ENCODE peak calls at places on chromosomes 12 and 14, in nine cellular contexts. I, P, L, A, E, Y, W, K and C are unnamed samples.

GRCh38 chr12:117518594-117519270 is 157.3 kb upstream of the NOS1 start:
- DNase-seq in I (no peak), P (no peak), L (no peak), A (peak), E (no peak), Y (peak), W (no peak), K (no peak), C (peak)

GRCh38 chr12:41983394-41983793 is 161.3 kb downstream of the GXYLT1 start:
- DNase-seq in I (no peak), P (no peak), L (no peak), A (no peak), E (no peak), Y (no peak), W (no peak), K (peak), C (peak)

GRCh38 chr12:55132816-55133215 is 6.6 kb downstream of the OR9K2 start:
- DNase-seq in I (no peak), P (no peak), L (no peak), A (no peak), E (no peak), Y (no peak), W (no peak), K (no peak), C (no peak)

GRCh38 chr12:65668981-65669695 is 155.1 kb upstream of the HMGA2 start:
- DNase-seq in I (no peak), P (no peak), L (no peak), A (no peak), E (no peak), Y (no peak), W (peak), K (no peak), C (no peak)

GRCh38 chr12:26668847-26669246 is 164.1 kb downstream of the ITPR2 start:
- DNase-seq in I (no peak), P (no peak), L (no peak), A (no peak), E (no peak), Y (no peak), W (no peak), K (no peak), C (no peak)

GRCh38 chr12:106369624-106370346 is 12.2 kb downstream of the POLR3B start:
- DNase-seq in I (no peak), P (no peak), L (no peak), A (no peak), E (no peak), Y (no peak), W (peak), K (no peak), C (peak)

GRCh38 chr12:3655331-3655900 is 97.5 kb downstream of the CRACR2A start:
- DNase-seq in I (no peak), P (no peak), L (no peak), A (peak), E (no peak), Y (no peak), W (no peak), K (peak), C (peak)

GRCh38 chr12:6603095-6603567 is 4.0 kb downstream of the CHD4 start:
- DNase-seq in I (peak), P (peak), L (peak), A (no peak), E (no peak), Y (no peak), W (no peak), K (no peak), C (peak)

GRCh38 chr12:20212658-20213387 is 155.5 kb upstream of the PDE3A start:
- DNase-seq in I (no peak), P (no peak), L (no peak), A (no peak), E (no peak), Y (peak), W (peak), K (peak), C (peak)

GRCh38 chr12:50082644-50083043 is 2.5 kb upstream of the SMARCD1 start:
- DNase-seq in I (no peak), P (no peak), L (no peak), A (no peak), E (no peak), Y (no peak), W (no peak), K (peak), C (peak)

GRCh38 chr12:42759622-42760273 is 170.2 kb upstream of the PRICKLE1 start:
- DNase-seq in I (no peak), P (no peak), L (no peak), A (no peak), E (no peak), Y (peak), W (no peak), K (no peak), C (peak)

GRCh38 chr14:41605550-41606248 is 977 bp upstream of the LRFN5 start:
- DNase-seq in I (no peak), P (peak), L (no peak), A (no peak), E (no peak), Y (no peak), W (no peak), K (peak), C (no peak)